ENCODE peak calls at places on chromosomes 1 and 21, in eight cellular contexts. J is H54, O is breast epithelium, Z is sigmoid colon, Q is lower leg skin, Y is GM12891, U is upper lobe of left lung, W is uterus. H is an unnamed sample.
A peak's percentile ranks its signal among the peaks of the same experiment; 100 is the strongest.

GRCh38 chr1:183783896-183784637 is 20.9 kb upstream of the RGL1 start:
- DNase-seq in Q (no peak), Z (peak; percentile 90), U (peak; percentile 49), W (peak; percentile 71), J (peak; percentile 16), Y (no peak), O (peak; percentile 37), H (no peak)

GRCh38 chr1:216420746-216421145 is 2.5 kb downstream of the USH2A start:
- DNase-seq in W (no peak), Q (no peak), U (no peak), O (no peak), J (no peak), Y (no peak), Z (no peak), H (no peak)

GRCh38 chr1:99548924-99549605 is 96.8 kb upstream of the PALMD start:
- DNase-seq in J (no peak), U (no peak), Z (no peak), W (no peak), Y (no peak), Q (no peak), O (no peak), H (no peak)

GRCh38 chr1:205770618-205771017 is 4.7 kb downstream of the RAB29 start:
- DNase-seq in O (peak; percentile 50), Q (no peak), J (no peak), W (no peak), Y (no peak), U (no peak), Z (no peak), H (no peak)

GRCh38 chr1:40824591-40825429 is 37.4 kb downstream of the CITED4 start:
- DNase-seq in U (no peak), Q (no peak), W (no peak), O (no peak), J (no peak), Y (no peak), Z (no peak), H (no peak)

GRCh38 chr1:72439036-72439435 is 156.7 kb upstream of the NEGR1 start:
- DNase-seq in O (no peak), U (no peak), J (no peak), Q (no peak), Z (no peak), Y (no peak), W (no peak), H (no peak)

GRCh38 chr1:38175062-38175461 is 128.5 kb upstream of the POU3F1 start:
- DNase-seq in O (no peak), J (no peak), Z (no peak), W (no peak), Q (no peak), Y (no peak), U (no peak), H (no peak)

GRCh38 chr21:44732956-44733355 is 21.6 kb upstream of the TSPEAR start:
- DNase-seq in U (no peak), Y (no peak), Z (no peak), J (no peak), Q (no peak), O (no peak), W (no peak), H (no peak)

GRCh38 chr1:7470904-7471638 is 300.0 kb upstream of the VAMP3 start:
- DNase-seq in O (peak; percentile 59), Q (peak; percentile 69), W (peak; percentile 66), Y (no peak), Z (peak; percentile 92), U (peak; percentile 81), J (peak; percentile 88), H (no peak)

GRCh38 chr1:208232639-208233038 is 11.5 kb downstream of the PLXNA2 start:
- DNase-seq in O (no peak), J (no peak), Z (no peak), W (no peak), Q (no peak), U (no peak), Y (no peak), H (no peak)

GRCh38 chr1:207824691-207825090 is 72.8 kb downstream of the CD46 start:
- DNase-seq in W (peak; percentile 49), Q (no peak), U (no peak), J (no peak), O (no peak), Y (no peak), Z (peak; percentile 81), H (peak; percentile 76)

GRCh38 chr1:226569879-226570547 is 21.4 kb downstream of the STUM start:
- DNase-seq in Z (peak; percentile 62), J (no peak), Y (peak; percentile 60), W (no peak), Q (no peak), U (no peak), O (no peak), H (no peak)

GRCh38 chr1:9490605-9491339 is 48.5 kb upstream of the SLC25A33 start:
- DNase-seq in O (peak; percentile 82), J (peak; percentile 53), W (peak; percentile 94), U (peak; percentile 90), Q (peak; percentile 86), Z (peak; percentile 94), Y (peak; percentile 69), H (peak; percentile 62)

GRCh38 chr1:9500756-9501754 is 38.2 kb upstream of the SLC25A33 start:
- DNase-seq in Q (no peak), Z (no peak), W (no peak), O (no peak), U (no peak), J (no peak), Y (no peak), H (no peak)

GRCh38 chr1:9493326-9493725 is 45.9 kb upstream of the SLC25A33 start:
- DNase-seq in W (no peak), U (no peak), J (no peak), Z (no peak), Q (no peak), O (no peak), Y (no peak), H (no peak)

GRCh38 chr1:9495854-9496374 is 43.4 kb upstream of the SLC25A33 start:
- DNase-seq in Q (no peak), Z (no peak), J (no peak), W (no peak), O (no peak), U (no peak), Y (no peak), H (no peak)

GRCh38 chr1:9494936-9495758 is 44.1 kb upstream of the SLC25A33 start:
- DNase-seq in Q (no peak), Z (peak; percentile 76), J (peak; percentile 45), U (peak; percentile 55), Y (peak; percentile 74), W (peak; percentile 57), O (no peak), H (peak; percentile 71)
- TF ChIP-seq POLR2A in Q (no peak), Z (no peak), J (no peak), U (no peak), Y (no peak), W (peak; percentile 18), O (no peak), H (no peak)

GRCh38 chr1:27574001-27574781 is 29.8 kb downstream of the AHDC1 start:
- DNase-seq in Q (no peak), U (no peak), O (no peak), Y (no peak), J (no peak), W (no peak), Z (no peak), H (no peak)

GRCh38 chr1:27576846-27577245 is 27.1 kb downstream of the AHDC1 start:
- DNase-seq in J (no peak), Q (no peak), Y (no peak), O (no peak), W (no peak), U (no peak), Z (no peak), H (no peak)

GRCh38 chr1:27575861-27576331 is 28.0 kb downstream of the AHDC1 start:
- DNase-seq in Q (no peak), Z (peak; percentile 93), J (no peak), Y (peak; percentile 72), O (no peak), W (peak; percentile 81), U (peak; percentile 87), H (peak; percentile 48)

GRCh38 chr1:27572679-27573426 is 31.1 kb downstream of the AHDC1 start:
- DNase-seq in Q (no peak), U (no peak), Y (no peak), O (no peak), W (peak; percentile 35), Z (peak; percentile 75), J (no peak), H (no peak)

GRCh38 chr1:27574871-27575831 is 28.8 kb downstream of the AHDC1 start:
- DNase-seq in Z (peak; percentile 93), Y (no peak), Q (no peak), W (peak; percentile 87), U (peak; percentile 80), O (peak; percentile 46), J (no peak), H (no peak)
- TF ChIP-seq POLR2A in Z (no peak), Y (no peak), Q (no peak), W (peak; percentile 53), U (peak; percentile 45), O (no peak), J (no peak), H (no peak)

GRCh38 chr1:45543599-45544417 is 6.8 kb upstream of the AKR1A1 start:
- DNase-seq in Z (peak; percentile 76), O (no peak), J (no peak), W (no peak), Q (peak; percentile 61), Y (no peak), U (peak; percentile 82), H (no peak)
- TF ChIP-seq POLR2A in Z (no peak), O (no peak), J (no peak), W (no peak), Q (no peak), Y (peak; percentile 39), U (no peak), H (no peak)

DNA sequence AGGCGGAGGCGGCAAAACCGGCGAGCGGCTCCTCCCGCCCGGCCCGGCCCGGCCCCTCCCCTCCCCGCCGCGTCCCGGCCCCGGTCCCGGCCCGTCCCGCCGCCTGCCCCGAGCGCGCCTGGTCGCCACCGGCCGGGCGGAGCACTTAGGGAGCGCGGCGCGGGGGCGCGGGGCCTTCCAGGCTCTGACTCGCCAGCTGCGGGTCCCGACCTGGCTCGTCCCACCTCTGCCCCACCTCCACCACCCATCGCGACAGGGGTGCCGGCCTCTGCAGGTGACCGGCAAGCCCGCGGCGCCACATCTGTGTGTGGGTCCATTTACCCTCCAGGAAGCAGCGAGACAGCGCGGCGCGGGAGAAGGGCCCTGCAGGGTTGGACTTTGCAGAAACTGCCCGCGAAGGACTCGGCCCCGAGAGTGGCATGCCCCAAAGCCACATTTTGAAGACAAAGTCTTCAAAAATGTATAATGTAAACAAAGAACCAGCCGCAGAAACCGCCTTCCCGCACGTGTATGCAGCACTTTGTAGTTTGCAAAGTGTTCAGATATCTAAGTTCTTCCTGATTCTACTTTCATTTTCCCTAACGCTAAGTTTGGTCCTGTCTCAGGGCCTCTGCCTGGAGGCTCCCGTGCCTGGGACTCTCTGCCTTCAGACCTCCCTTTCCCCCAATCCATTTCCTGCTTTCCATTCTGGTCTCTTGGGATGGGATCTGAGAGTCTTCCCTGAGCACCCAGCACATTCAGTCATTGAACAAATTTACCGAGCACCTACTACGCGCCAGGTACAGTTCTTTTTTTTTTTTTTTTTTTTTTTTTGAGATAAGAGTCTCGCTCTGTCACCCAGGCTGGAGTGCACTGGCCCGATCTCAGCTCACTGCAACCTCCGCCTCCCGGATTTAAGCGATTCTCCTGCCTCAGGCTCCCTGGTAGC is at the start of gene TMCO4:
- DNase-seq in U (peak; percentile 57), Z (peak; percentile 74), J (peak; percentile 41), Y (peak; percentile 45), W (peak; percentile 55), O (peak; percentile 24), Q (peak; percentile 21), H (peak; percentile 45)
- TF ChIP-seq POLR2A in U (no peak), Z (no peak), J (no peak), Y (no peak), W (peak; percentile 3), O (no peak), Q (no peak), H (peak; percentile 21)

H was measured in erythroblast.